ENCODE peak calls at places on chromosomes 2 and 18, in five cellular contexts. K, H, G, Q and D are unnamed samples. For H3K36me3, the result is how much of the 10 kb centered on the place peaks cover.

GRCh38 chr2:122543815-122544214 is 788.4 kb downstream of the TSN start:
- DNase-seq in G (no peak), K (no peak), Q (no peak), H (no peak), D (no peak)

GRCh38 chr18:58789856-58790255 is 74.8 kb upstream of the ZNF532 start:
- DNase-seq in K (no peak), G (no peak), Q (no peak), H (no peak), D (peak)

GRCh38 chr2:62354771-62355550 is 151.0 kb downstream of the TMEM17 start:
- DNase-seq in K (no peak), Q (no peak), G (no peak), H (no peak), D (no peak)

GRCh38 chr18:76491436-76491800 is 3.6 kb downstream of the ZNF516 start:
- DNase-seq in K (peak), H (peak), Q (no peak), G (no peak), D (peak)

GRCh38 chr2:240394549-240394948 is 40.9 kb upstream of the GPC1 start:
- DNase-seq in H (no peak), K (no peak), G (no peak), Q (no peak), D (no peak)

GRCh38 chr2:169119117-169119770 is 49.9 kb downstream of the DHRS9 start:
- DNase-seq in H (no peak), Q (peak), G (no peak), K (no peak), D (no peak)

GRCh38 chr2:38376346-38376682 is 759 bp downstream of the ATL2 start:
- DNase-seq in Q (no peak), H (peak), G (peak), K (no peak), D (no peak)

GRCh38 chr2:228917195-228917594 is 353.9 kb downstream of the PID1 start:
- DNase-seq in H (peak), Q (no peak), G (no peak), K (no peak), D (no peak)

GRCh38 chr18:39681061-39681460 is 2115.5 kb upstream of the CELF4 start:
- DNase-seq in G (no peak), H (no peak), K (no peak), Q (no peak), D (no peak)

GRCh38 chr18:58195278-58195721 is 151.3 kb downstream of the NEDD4L start:
- DNase-seq in H (no peak), Q (no peak), G (no peak), K (peak), D (no peak)

GRCh38 chr2:66526171-66526570 is 91.2 kb downstream of the MEIS1 start:
- DNase-seq in G (no peak), H (no peak), Q (no peak), K (peak), D (peak)

GRCh38 chr2:36530178-36530982 is 67.6 kb downstream of the FEZ2 start:
- DNase-seq in K (no peak), G (no peak), Q (no peak), H (peak), D (no peak)

GRCh38 chr2:236715077-236715476 is 145.5 kb downstream of the ACKR3 start:
- DNase-seq in G (no peak), Q (no peak), H (peak), K (no peak), D (no peak)

GRCh38 chr2:70123051-70123828 is 36.0 kb downstream of the PCBP1 start:
- DNase-seq in H (peak), G (no peak), Q (no peak), K (no peak), D (peak)

GRCh38 chr2:198314559-198315153 is 510.3 kb downstream of the PLCL1 start:
- DNase-seq in K (no peak), G (peak), Q (no peak), H (peak), D (no peak)

GRCh38 chr18:36372902-36373301 is 75.4 kb downstream of the FHOD3 start:
- DNase-seq in G (no peak), K (no peak), H (peak), Q (no peak), D (no peak)

GRCh38 chr2:19349911-19350677 is 8.3 kb downstream of the OSR1 start:
- DNase-seq in G (peak), K (peak), Q (peak), H (peak), D (peak)

GRCh38 chr2:63589148-63589972 is 597 bp downstream of the MDH1 start:
- DNase-seq in K (no peak), Q (no peak), H (no peak), G (no peak), D (no peak)

GRCh38 chr2:170679607-170680079 is 35.5 kb upstream of the SP5 start:
- DNase-seq in H (no peak), K (no peak), G (no peak), Q (no peak), D (no peak)

GRCh38 chr18:67476585-67476984 is 39.9 kb downstream of the DSEL start:
- DNase-seq in G (no peak), H (peak), K (no peak), Q (no peak), D (no peak)

GRCh38 chr2:118881490-118882129 is 34.2 kb upstream of the EN1 start:
- DNase-seq in K (no peak), H (peak), Q (peak), G (peak), D (peak)

GRCh38 chr18:56748698-56749268 is 97.6 kb downstream of the WDR7 start:
- DNase-seq in Q (no peak), G (peak), K (no peak), H (peak), D (peak)

GRCh38 chr2:144331652-144332355 is 188.1 kb downstream of the ZEB2 start:
- DNase-seq in K (no peak), G (peak), Q (no peak), H (no peak), D (no peak)

GRCh38 chr2:25722224-25722623 is 48.8 kb upstream of the DTNB start:
- DNase-seq in Q (no peak), K (no peak), G (no peak), H (no peak), D (no peak)

GRCh38 chr2:3807853-3808252 is 104.5 kb downstream of the DCDC2C start:
- DNase-seq in G (no peak), H (peak), Q (no peak), K (no peak), D (no peak)

GRCh38 chr2:240353086-240353798 is 82.2 kb upstream of the GPC1 start:
- DNase-seq in K (peak), Q (no peak), G (no peak), H (no peak), D (no peak)

GRCh38 chr2:237025090-237025865 is 60.4 kb upstream of the COPS8 start:
- DNase-seq in K (no peak), G (peak), H (peak), Q (no peak), D (peak)

GRCh38 chr18:55513199-55513598 is 74.8 kb downstream of the TCF4 start:
- DNase-seq in Q (no peak), K (no peak), H (no peak), G (no peak), D (no peak)

GRCh38 chr2:30238143-30238800 is 6.9 kb downstream of the LBH start:
- DNase-seq in Q (no peak), H (no peak), K (no peak), G (no peak), D (no peak)

GRCh38 chr2:67733517-67733916 is 329.3 kb downstream of the C1D start:
- DNase-seq in K (peak), Q (no peak), G (peak), H (peak), D (peak)

GRCh38 chr2:112493858-112494648 is 12.1 kb downstream of the TTL start:
- DNase-seq in G (no peak), Q (peak), K (no peak), H (peak), D (peak)

GRCh38 chr2:159086332-159086731 is 117.9 kb downstream of the TANC1 start:
- DNase-seq in K (no peak), H (peak), G (no peak), Q (no peak), D (no peak)

GRCh38 chr2:203002054-203002821 is 12.4 kb upstream of the NBEAL1 start:
- DNase-seq in G (no peak), H (no peak), Q (no peak), K (no peak), D (no peak)

GRCh38 chr2:111061192-111061591 is 59.5 kb upstream of the BCL2L11 start:
- DNase-seq in G (no peak), H (no peak), K (no peak), Q (no peak), D (no peak)

GRCh38 chr18:51654441-51655326 is 457.2 kb upstream of the MEX3C start:
- DNase-seq in G (no peak), K (no peak), Q (no peak), H (no peak), D (no peak)

GRCh38 chr2:3638456-3638810 is 19.6 kb upstream of the ALLC start:
- DNase-seq in H (no peak), K (peak), Q (no peak), G (no peak), D (no peak)

DNA sequence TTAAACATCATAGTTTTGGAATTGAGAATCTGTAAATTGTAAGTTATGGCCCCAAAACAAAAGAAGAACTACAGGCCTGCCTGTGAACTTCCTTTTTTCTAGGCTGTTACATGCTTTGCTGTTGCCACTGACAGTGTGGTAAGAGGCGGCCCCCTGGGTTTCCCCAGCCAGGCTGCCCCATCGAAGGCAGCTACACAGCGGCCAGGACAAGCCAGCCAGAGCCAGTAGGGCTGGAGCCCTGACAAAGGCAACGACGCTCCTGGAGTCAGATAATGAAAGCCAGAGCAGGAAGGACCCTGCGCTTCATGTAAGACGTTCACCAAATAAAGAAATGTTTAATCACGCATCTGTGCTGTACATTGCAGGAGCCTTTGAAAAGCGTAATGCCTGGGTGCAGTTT is 55.0 kb downstream of the ANKRD44 start:
- DNase-seq in H (peak), Q (peak), K (peak), G (no peak), D (peak)
- H3K27ac ChIP-seq in H (no peak), Q (peak), K (peak), G (no peak), D (no peak)

GRCh38 chr2:75202359-75202758 is 3.0 kb upstream of the TACR1 start:
- DNase-seq in K (no peak), G (no peak), H (no peak), Q (no peak), D (no peak)

GRCh38 chr2:75195076-75195691 is 4.1 kb downstream of the TACR1 start:
- DNase-seq in H (no peak), Q (no peak), K (no peak), G (no peak), D (no peak)

GRCh38 chr2:75199428-75200011 is at the start of gene TACR1:
- DNase-seq in H (peak), K (peak), G (no peak), Q (no peak), D (peak)

GRCh38 chr2:75204833-75205232 is 5.5 kb upstream of the TACR1 start:
- DNase-seq in H (no peak), G (no peak), Q (no peak), K (no peak), D (no peak)

DNA sequence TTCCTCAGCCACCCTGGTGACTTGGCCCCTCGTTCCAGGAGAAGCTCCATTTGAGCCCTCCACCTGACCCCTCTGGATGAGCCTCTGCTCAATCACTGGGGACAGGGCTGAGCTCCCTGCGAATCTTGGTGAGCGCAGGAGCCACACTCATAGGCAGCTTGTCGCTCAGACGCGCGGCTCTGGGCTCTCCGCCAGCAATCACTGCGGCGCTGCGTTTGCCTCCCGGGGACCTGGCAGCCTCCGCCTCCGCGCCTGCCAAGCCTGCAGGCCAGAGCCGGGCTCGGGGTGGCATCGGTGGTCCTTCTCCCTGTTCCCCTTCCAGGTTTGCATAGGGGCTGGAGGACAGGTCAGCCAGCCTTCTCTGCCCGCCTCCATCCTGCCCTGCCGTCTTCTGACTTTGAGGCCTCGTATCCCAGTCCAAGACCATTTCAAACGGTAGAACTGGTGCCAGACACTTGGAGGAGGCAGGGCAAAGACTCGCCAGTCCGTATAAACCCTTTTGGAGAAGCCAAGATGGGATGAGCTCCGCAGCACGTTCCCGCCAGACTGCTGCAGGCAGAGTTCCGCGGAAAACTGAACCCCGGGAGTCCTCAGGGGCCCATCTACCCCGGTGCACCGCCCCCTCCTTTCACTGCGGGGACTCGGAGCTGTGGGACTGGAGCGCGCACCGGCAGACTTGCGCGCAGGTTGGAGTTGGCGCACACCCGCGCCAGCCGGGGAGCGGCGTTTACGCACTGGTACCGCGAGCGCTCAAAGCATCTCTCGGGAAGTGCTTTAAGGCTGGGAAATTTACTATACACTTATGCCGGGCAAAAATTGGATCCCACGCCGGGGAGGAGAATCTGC is 1.0 kb upstream of the TACR1 start:
- DNase-seq in Q (no peak), G (no peak), K (peak), H (peak), D (peak)
- H3K4me3 ChIP-seq in Q (peak), G (no peak), K (peak), H (peak), D (no peak)

GRCh38 chr2:224532441-224532840 is 52.7 kb downstream of the CUL3 start:
- DNase-seq in G (no peak), K (no peak), H (no peak), Q (no peak), D (no peak)
- H3K36me3 ChIP-seq in G (under half), K (under half), H (under half), Q (under half), D (under half)

GRCh38 chr18:49460958-49461601 is 635 bp upstream of the DYM start:
- DNase-seq in H (no peak), K (no peak), G (no peak), Q (no peak), D (no peak)
- H3K27ac ChIP-seq in H (peak), K (no peak), G (peak), Q (peak), D (peak)

DNA sequence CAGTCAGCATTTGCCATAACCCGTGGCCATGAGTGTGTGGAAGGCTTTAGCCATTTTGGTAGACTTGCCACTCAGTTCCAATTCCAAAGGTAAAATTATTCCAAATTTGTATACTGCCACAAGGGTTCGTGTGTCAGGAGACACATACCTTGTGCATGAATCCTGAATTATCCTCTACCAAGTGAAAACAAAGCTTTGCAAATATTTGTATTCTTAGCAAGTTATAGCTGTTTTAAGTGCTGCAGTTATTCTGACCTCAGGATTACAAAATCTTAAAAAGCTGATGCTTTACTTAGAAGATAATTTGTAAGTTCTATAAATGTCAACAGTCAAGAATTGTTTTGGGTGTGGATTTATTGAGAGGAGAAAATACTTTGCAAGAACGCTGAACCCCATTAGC is 100.6 kb downstream of the ANTXR1 start:
- DNase-seq in K (no peak), Q (no peak), H (no peak), G (no peak), D (no peak)
- H3K4me3 ChIP-seq in K (no peak), Q (no peak), H (no peak), G (no peak), D (no peak)

GRCh38 chr2:217875138-217875537 is 127.7 kb downstream of the TNS1 start:
- DNase-seq in Q (no peak), K (no peak), G (no peak), H (no peak), D (no peak)
- H3K36me3 ChIP-seq in Q (half or more), K (under half), G (under half), H (under half), D (half or more)